ENCODE peak calls at places on chromosome 7, in six cellular contexts. D is adrenal gland, E is ovary, Y is colonic mucosa, X is heart left ventricle, N is heart right ventricle. M is an unnamed sample. For H3K4me1, the result is how much of the 10 kb centered on the place peaks cover.

GRCh38 chr7:121960678-121961461 is 87.9 kb downstream of the PTPRZ1 start:
- DNase-seq in D (no peak), E (no peak), Y (no peak), X (no peak), N (no peak), M (no peak)

GRCh38 chr7:100568936-100569844 is 4.5 kb downstream of the SAP25 start:
- DNase-seq in D (peak), E (peak), Y (peak), X (peak), N (peak), M (peak)

GRCh38 chr7:155009570-155010157 is 6.7 kb upstream of the PAXIP1 start:
- DNase-seq in D (no peak), E (no peak), Y (no peak), X (no peak), N (no peak), M (peak)

GRCh38 chr7:39904077-39904486 is 46.0 kb upstream of the CDK13 start:
- DNase-seq in D (no peak), E (no peak), Y (no peak), X (no peak), N (no peak), M (no peak)

GRCh38 chr7:123538189-123538714 is 3.9 kb upstream of the IQUB start:
- DNase-seq in D (no peak), E (no peak), Y (no peak), X (no peak), N (no peak), M (no peak)

GRCh38 chr7:85230623-85231022 is 43.8 kb upstream of the SEMA3D start:
- DNase-seq in D (no peak), E (no peak), Y (no peak), X (no peak), N (no peak), M (no peak)

GRCh38 chr7:76310102-76310957 is 7.9 kb downstream of the HSPB1 start:
- DNase-seq in D (peak), E (no peak), Y (peak), X (peak), N (no peak), M (peak)

GRCh38 chr7:23743226-23743625 is 33.2 kb downstream of the STK31 start:
- DNase-seq in D (no peak), E (no peak), Y (no peak), X (no peak), N (no peak), M (no peak)

GRCh38 chr7:30177186-30177585 is 42.4 kb downstream of the MTURN start:
- DNase-seq in D (no peak), E (no peak), Y (no peak), X (no peak), N (no peak), M (no peak)

GRCh38 chr7:158021836-158022235 is 565.8 kb downstream of the PTPRN2 start:
- DNase-seq in D (no peak), E (no peak), Y (no peak), X (no peak), N (no peak), M (no peak)

GRCh38 chr7:24334012-24334411 is 50.0 kb downstream of the NPY start:
- DNase-seq in D (no peak), E (no peak), Y (no peak), X (no peak), N (no peak), M (no peak)

GRCh38 chr7:128879939-128880746 is 17.5 kb downstream of the ATP6V1F start:
- DNase-seq in D (peak), E (peak), Y (peak), X (peak), N (peak), M (no peak)

GRCh38 chr7:159020987-159021386 is 123.7 kb downstream of the VIPR2 start:
- DNase-seq in D (no peak), E (peak), Y (no peak), X (peak), N (no peak), M (no peak)

GRCh38 chr7:123004931-123005330 is 9.4 kb upstream of the TAS2R16 start:
- DNase-seq in D (no peak), E (no peak), Y (no peak), X (no peak), N (no peak), M (no peak)

GRCh38 chr7:73308074-73308664 is 457 bp downstream of the NSUN5 start:
- DNase-seq in D (no peak), E (no peak), Y (no peak), X (no peak), N (no peak), M (no peak)

GRCh38 chr7:31853380-31853779 is 166.4 kb downstream of the PPP1R17 start:
- DNase-seq in D (no peak), E (no peak), Y (no peak), X (no peak), N (no peak), M (no peak)

GRCh38 chr7:65444211-65444842 is 70.7 kb downstream of the ZNF92 start:
- DNase-seq in D (no peak), E (no peak), Y (no peak), X (no peak), N (no peak), M (no peak)

GRCh38 chr7:111196655-111197054 is 105.7 kb downstream of the LRRN3 start:
- DNase-seq in D (no peak), E (no peak), Y (no peak), X (no peak), N (no peak), M (no peak)

GRCh38 chr7:74275401-74275881 is 13.8 kb upstream of the CLIP2 start:
- DNase-seq in D (no peak), E (no peak), Y (no peak), X (no peak), N (no peak), M (peak)

GRCh38 chr7:50791921-50792341 is 9.2 kb upstream of the GRB10 start:
- DNase-seq in D (no peak), E (no peak), Y (no peak), X (no peak), N (no peak), M (no peak)

GRCh38 chr7:76071316-76072242 is 23.7 kb downstream of the MDH2 start:
- DNase-seq in D (no peak), E (peak), Y (no peak), X (peak), N (peak), M (no peak)

GRCh38 chr7:21469894-21470293 is 42.0 kb downstream of the SP4 start:
- DNase-seq in D (no peak), E (no peak), Y (no peak), X (no peak), N (no peak), M (no peak)

GRCh38 chr7:127886248-127886647 is 145.0 kb downstream of the LRRC4 start:
- DNase-seq in D (no peak), E (no peak), Y (no peak), X (no peak), N (no peak), M (no peak)

GRCh38 chr7:1987084-1987535 is 245.6 kb downstream of the MAD1L1 start:
- DNase-seq in D (no peak), E (no peak), Y (no peak), X (peak), N (no peak), M (peak)

GRCh38 chr7:86598311-86598710 is 45.4 kb upstream of the GRM3 start:
- DNase-seq in D (peak), E (no peak), Y (peak), X (no peak), N (no peak), M (no peak)

DNA sequence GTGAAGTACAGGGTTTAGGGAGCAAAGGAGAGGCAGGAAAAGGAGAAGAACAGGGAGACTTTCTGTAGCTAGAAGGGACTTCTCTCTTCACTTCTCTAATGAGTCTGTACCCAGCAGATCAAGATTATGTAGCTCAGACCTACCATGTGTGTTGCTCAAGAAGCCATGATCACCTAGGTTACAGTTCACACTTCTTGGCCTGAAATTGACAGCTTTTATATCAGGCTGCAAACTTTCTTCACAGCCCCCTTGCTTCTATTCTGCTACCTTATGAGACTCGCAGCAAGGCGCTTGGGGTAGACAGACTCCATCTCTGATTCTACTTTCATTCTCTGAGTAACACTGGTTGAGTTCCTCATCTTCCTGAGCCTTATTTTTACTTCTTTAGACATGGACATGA is 19.6 kb upstream of the GIMAP2 start:
- DNase-seq in D (no peak), E (no peak), Y (no peak), X (no peak), N (no peak), M (no peak)
- H3K27ac ChIP-seq in D (peak), E (no peak), Y (peak), X (no peak), N (no peak), M (peak)

DNA sequence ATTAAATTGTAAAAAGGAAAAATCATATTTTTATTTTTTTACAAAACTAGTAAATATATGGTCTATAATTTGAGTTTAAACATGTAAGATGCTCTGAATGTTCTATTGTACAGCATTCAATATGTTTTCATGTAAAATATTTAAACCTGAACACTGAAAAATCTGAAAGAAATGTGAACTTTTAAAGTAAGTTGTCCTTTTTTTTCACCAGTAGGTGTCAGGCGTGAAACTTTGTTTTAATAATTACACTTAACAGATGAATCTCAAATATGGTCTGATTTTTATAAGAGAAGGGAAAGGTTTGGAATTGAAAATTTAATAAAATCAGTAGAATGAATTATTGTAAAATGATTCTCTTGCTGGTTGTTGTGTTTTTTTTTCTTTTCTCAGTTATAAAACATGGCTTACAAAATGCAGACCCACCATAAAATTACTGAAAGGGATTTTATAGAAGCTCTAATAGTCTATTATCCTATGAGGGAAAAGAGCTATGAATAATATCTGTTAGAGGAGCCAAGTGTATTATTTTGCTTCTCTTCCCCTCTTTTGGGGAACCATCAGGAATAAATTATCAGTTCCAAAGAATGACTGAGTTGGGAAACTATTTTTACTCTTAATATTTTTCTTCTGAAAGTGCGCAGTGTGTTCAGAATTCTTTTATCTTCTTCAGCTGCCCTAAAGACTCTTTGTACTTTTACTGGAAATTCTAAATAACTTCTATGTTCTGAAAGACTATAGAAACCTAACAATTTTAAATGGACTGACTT is 217.7 kb upstream of the FZD1 start:
- DNase-seq in D (no peak), E (no peak), Y (no peak), X (no peak), N (no peak), M (no peak)
- TF ChIP-seq CTCF in D (no peak), E (no peak), Y (no peak), X (peak), N (peak), M (peak)

GRCh38 chr7:44077061-44077460 is 5.3 kb downstream of the POLM start:
- DNase-seq in D (no peak), E (peak), Y (no peak), X (no peak), N (no peak), M (no peak)
- H3K4me1 ChIP-seq in D (under half), E (under half), Y (under half), X (under half), N (under half), M (under half)

DNA sequence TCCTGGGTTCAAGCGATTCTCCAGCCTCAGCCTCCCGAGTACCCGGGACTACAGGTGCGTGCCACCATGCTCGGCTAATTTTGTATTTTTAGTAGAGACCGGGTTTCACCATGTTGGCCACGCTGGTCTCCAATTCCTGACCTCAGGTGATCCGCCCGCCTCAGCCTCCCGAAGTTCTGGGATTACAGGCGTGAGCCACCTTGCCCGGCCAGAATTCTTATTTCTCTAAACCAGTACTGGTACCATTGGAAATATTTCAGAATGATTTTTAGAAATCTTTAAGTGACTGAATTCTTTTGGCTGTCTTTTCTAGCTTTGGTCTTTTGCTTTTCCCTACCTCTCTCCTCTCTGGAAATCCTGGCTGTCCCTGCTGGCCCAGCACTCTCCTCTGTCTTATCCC is 2.8 kb downstream of the GNAI1 start:
- DNase-seq in D (no peak), E (no peak), Y (no peak), X (no peak), N (no peak), M (no peak)
- H3K27ac ChIP-seq in D (no peak), E (no peak), Y (no peak), X (no peak), N (no peak), M (no peak)

GRCh38 chr7:104934665-104935064 is 79.3 kb upstream of the KMT2E start:
- DNase-seq in D (no peak), E (no peak), Y (peak), X (no peak), N (no peak), M (no peak)

GRCh38 chr7:104940023-104940710 is 73.8 kb upstream of the KMT2E start:
- DNase-seq in D (no peak), E (no peak), Y (peak), X (no peak), N (no peak), M (no peak)

GRCh38 chr7:104943502-104944343 is 70.3 kb upstream of the KMT2E start:
- DNase-seq in D (peak), E (peak), Y (peak), X (no peak), N (peak), M (peak)

GRCh38 chr7:104936546-104936945 is 77.5 kb upstream of the KMT2E start:
- DNase-seq in D (no peak), E (no peak), Y (peak), X (no peak), N (no peak), M (no peak)

DNA sequence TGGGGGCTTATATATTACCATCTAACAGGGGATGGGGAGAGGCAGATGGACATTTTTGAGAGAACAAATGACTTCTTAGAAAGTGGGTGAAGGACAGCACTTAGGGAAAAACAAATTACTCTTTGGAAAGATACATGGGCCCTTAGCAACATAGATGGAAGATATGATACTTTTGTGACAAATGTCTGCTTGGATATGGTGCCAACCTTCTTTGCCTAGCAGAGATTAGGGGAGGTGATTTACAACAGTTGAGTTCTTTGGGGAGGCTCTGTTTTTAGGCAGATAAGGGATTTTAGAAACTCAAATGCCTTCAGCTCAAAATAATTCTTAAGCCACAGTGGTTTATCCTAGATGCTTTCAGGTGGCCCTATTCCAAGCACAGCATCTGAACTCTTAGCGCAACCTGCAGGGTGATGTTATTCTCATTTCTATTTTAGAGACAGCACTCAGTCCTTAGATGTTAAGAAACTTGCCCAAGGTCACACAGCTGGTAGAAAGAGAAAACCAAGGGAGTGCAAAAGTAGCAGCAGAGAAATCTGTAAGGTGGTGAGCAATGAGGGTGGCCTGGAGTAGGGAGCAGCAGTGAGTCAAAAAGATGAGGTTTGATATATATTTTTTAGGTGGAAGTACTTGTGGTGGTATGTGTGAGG is 75.1 kb upstream of the KMT2E start:
- DNase-seq in D (no peak), E (no peak), Y (peak), X (no peak), N (no peak), M (no peak)
- TF ChIP-seq CTCF in D (no peak), E (no peak), Y (no peak), X (no peak), N (no peak), M (no peak)

GRCh38 chr7:12815871-12816270 is 128.4 kb downstream of the ARL4A start:
- DNase-seq in D (no peak), E (no peak), Y (no peak), X (no peak), N (no peak), M (no peak)
- H3K4me1 ChIP-seq in D (under half), E (under half), Y (under half), X (under half), N (under half), M (under half)

GRCh38 chr7:140350056-140350455 is 48.3 kb downstream of the SLC37A3 start:
- DNase-seq in D (no peak), E (no peak), Y (no peak), X (no peak), N (no peak), M (no peak)

GRCh38 chr7:140345426-140345825 is 52.9 kb downstream of the SLC37A3 start:
- DNase-seq in D (no peak), E (no peak), Y (peak), X (no peak), N (no peak), M (no peak)

GRCh38 chr7:140348161-140348849 is 50.0 kb downstream of the SLC37A3 start:
- DNase-seq in D (no peak), E (no peak), Y (no peak), X (no peak), N (no peak), M (no peak)

GRCh38 chr7:140347218-140347617 is 51.1 kb downstream of the SLC37A3 start:
- DNase-seq in D (no peak), E (no peak), Y (no peak), X (no peak), N (no peak), M (no peak)

DNA sequence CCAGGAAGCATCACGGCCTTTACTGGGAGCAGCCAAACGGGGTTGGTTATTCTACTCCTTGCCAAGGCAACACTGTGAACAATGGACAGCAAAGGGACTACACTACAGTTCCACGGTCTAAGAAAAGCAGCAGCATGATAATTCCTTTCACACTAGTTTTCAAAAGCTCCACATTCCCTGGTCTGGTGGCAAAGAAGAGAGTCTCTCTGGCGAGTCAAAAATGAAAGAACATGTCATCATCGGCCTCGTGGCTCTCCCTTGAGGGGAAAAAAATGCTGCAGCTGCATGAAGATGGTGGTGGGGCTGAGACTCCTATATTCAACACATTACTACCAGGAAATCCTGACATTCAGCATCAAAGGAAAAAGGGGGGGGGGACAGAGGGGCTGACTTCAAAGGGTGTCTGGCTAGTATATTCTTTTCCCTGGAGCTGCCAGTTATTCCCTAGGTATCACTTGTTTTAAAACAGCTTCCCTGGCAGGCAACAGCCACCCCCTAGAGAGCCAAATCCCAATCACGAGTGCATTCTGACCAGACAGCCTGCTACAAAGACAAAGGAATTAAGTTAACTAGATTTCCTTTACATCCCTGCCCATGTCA is 49.1 kb downstream of the SLC37A3 start:
- DNase-seq in D (no peak), E (no peak), Y (no peak), X (no peak), N (no peak), M (peak)
- H3K27ac ChIP-seq in D (no peak), E (no peak), Y (no peak), X (peak), N (no peak), M (peak)

DNA sequence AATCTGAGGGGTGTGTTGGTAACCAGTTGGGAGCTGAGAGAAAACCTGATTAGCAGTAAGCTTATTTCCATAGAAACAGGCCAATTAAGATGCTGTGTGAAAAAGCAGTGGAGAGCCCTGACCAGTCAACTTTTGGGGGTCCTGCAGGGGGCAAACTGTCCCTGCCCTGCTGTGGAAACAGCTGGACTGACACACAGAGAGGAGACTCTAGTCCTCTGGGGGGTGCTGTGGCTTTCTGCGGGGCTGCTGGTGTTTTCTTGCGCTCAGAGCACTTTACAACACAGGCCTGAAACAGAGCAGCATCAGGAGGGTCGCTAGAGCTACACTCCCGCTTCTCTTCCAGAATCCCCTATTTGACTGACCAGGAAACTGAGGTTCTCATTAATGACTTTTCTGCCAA is 546.9 kb upstream of the GALNT17 start:
- DNase-seq in D (no peak), E (no peak), Y (no peak), X (no peak), N (no peak), M (no peak)
- TF ChIP-seq CTCF in D (no peak), E (no peak), Y (no peak), X (no peak), N (no peak), M (peak)

M was measured in DND-41.